ENCODE peak calls at places on chromosomes 6 and 20, in four cellular contexts. One of them, this sample, is unnamed.

GRCh38 chr6:26309731-26310142 is 55.3 kb upstream of the BTN3A2 start:
- DNase-seq in heart left ventricle: no peak
- DNase-seq in prostate gland: no peak
- DNase-seq in sigmoid colon: no peak
- DNase-seq in this sample: no peak

GRCh38 chr20:53870426-53871199 is 199.8 kb downstream of the BCAS1 start:
- DNase-seq in heart left ventricle: no peak
- DNase-seq in prostate gland: no peak
- DNase-seq in sigmoid colon: no peak
- DNase-seq in this sample: no peak

GRCh38 chr20:10487354-10488115 is 52.4 kb downstream of the SLX4IP start:
- DNase-seq in heart left ventricle: no peak
- DNase-seq in prostate gland: no peak
- DNase-seq in sigmoid colon: no peak
- DNase-seq in this sample: no peak

GRCh38 chr6:52726741-52727535 is 36.3 kb downstream of the GSTA2 start:
- DNase-seq in heart left ventricle: no peak
- DNase-seq in prostate gland: no peak
- DNase-seq in sigmoid colon: no peak
- DNase-seq in this sample: no peak

GRCh38 chr6:118697554-118697953 is 46.2 kb upstream of the CEP85L start:
- DNase-seq in heart left ventricle: no peak
- DNase-seq in prostate gland: no peak
- DNase-seq in sigmoid colon: no peak
- DNase-seq in this sample: no peak

GRCh38 chr6:160347259-160348208 is 644 bp upstream of the SLC22A3 start:
- DNase-seq in heart left ventricle: no peak
- DNase-seq in prostate gland: no peak
- DNase-seq in sigmoid colon: no peak
- DNase-seq in this sample: no peak

GRCh38 chr6:131949909-131950766 is 1.0 kb downstream of the CCN2 start:
- DNase-seq in heart left ventricle: peak
- DNase-seq in prostate gland: peak
- DNase-seq in sigmoid colon: peak
- DNase-seq in this sample: peak

GRCh38 chr20:14555676-14556075 is 218.3 kb upstream of the FLRT3 start:
- DNase-seq in heart left ventricle: no peak
- DNase-seq in prostate gland: no peak
- DNase-seq in sigmoid colon: no peak
- DNase-seq in this sample: no peak

GRCh38 chr6:32105433-32105832 is 3.7 kb downstream of the TNXB start:
- DNase-seq in heart left ventricle: no peak
- DNase-seq in prostate gland: no peak
- DNase-seq in sigmoid colon: no peak
- DNase-seq in this sample: no peak

GRCh38 chr6:33160728-33161323 is 31.4 kb downstream of the COL11A2 start:
- DNase-seq in heart left ventricle: no peak
- DNase-seq in prostate gland: peak
- DNase-seq in sigmoid colon: peak
- DNase-seq in this sample: no peak

GRCh38 chr6:106141441-106142237 is 55.5 kb downstream of the PRDM1 start:
- DNase-seq in heart left ventricle: no peak
- DNase-seq in prostate gland: no peak
- DNase-seq in sigmoid colon: no peak
- DNase-seq in this sample: no peak

GRCh38 chr6:20684474-20684873 is 150.2 kb downstream of the CDKAL1 start:
- DNase-seq in heart left ventricle: no peak
- DNase-seq in prostate gland: no peak
- DNase-seq in sigmoid colon: no peak
- DNase-seq in this sample: no peak

GRCh38 chr6:48535569-48535968 is 424.6 kb upstream of the PTCHD4 start:
- DNase-seq in heart left ventricle: no peak
- DNase-seq in prostate gland: no peak
- DNase-seq in sigmoid colon: no peak
- DNase-seq in this sample: no peak

GRCh38 chr6:135170238-135170637 is 10.9 kb upstream of the MYB start:
- DNase-seq in heart left ventricle: no peak
- DNase-seq in prostate gland: no peak
- DNase-seq in sigmoid colon: no peak
- DNase-seq in this sample: no peak

GRCh38 chr20:34834459-34834893 is 9.0 kb upstream of the NCOA6 start:
- DNase-seq in heart left ventricle: no peak
- DNase-seq in prostate gland: no peak
- DNase-seq in sigmoid colon: no peak
- DNase-seq in this sample: no peak

GRCh38 chr6:164478426-164478825 is 831.0 kb downstream of the C6orf118 start:
- DNase-seq in heart left ventricle: no peak
- DNase-seq in prostate gland: no peak
- DNase-seq in sigmoid colon: no peak
- DNase-seq in this sample: no peak

GRCh38 chr20:6692566-6693168 is 74.8 kb upstream of the BMP2 start:
- DNase-seq in heart left ventricle: no peak
- DNase-seq in prostate gland: no peak
- DNase-seq in sigmoid colon: no peak
- DNase-seq in this sample: no peak

GRCh38 chr6:25193147-25193864 is 85.9 kb upstream of the CARMIL1 start:
- DNase-seq in heart left ventricle: peak
- DNase-seq in prostate gland: no peak
- DNase-seq in sigmoid colon: peak
- DNase-seq in this sample: no peak

GRCh38 chr6:155157101-155157500 is 106.7 kb upstream of the CLDN20 start:
- DNase-seq in heart left ventricle: no peak
- DNase-seq in prostate gland: no peak
- DNase-seq in sigmoid colon: no peak
- DNase-seq in this sample: no peak

GRCh38 chr20:40587038-40587437 is 102.0 kb downstream of the MAFB start:
- DNase-seq in heart left ventricle: no peak
- DNase-seq in prostate gland: no peak
- DNase-seq in sigmoid colon: no peak
- DNase-seq in this sample: no peak

GRCh38 chr20:13841206-13841605 is 56.4 kb downstream of the NDUFAF5 start:
- DNase-seq in heart left ventricle: no peak
- DNase-seq in prostate gland: no peak
- DNase-seq in sigmoid colon: no peak
- DNase-seq in this sample: no peak

GRCh38 chr6:136173519-136174507 is 76.3 kb downstream of the MTFR2 start:
- DNase-seq in heart left ventricle: peak
- DNase-seq in prostate gland: no peak
- DNase-seq in sigmoid colon: no peak
- DNase-seq in this sample: no peak

GRCh38 chr20:33676121-33676520 is 1.9 kb upstream of the NECAB3 start:
- DNase-seq in heart left ventricle: no peak
- DNase-seq in prostate gland: no peak
- DNase-seq in sigmoid colon: peak
- DNase-seq in this sample: no peak

GRCh38 chr20:58649288-58650180 is 1.5 kb upstream of the STX16 start:
- DNase-seq in heart left ventricle: no peak
- DNase-seq in prostate gland: no peak
- DNase-seq in sigmoid colon: peak
- DNase-seq in this sample: no peak

GRCh38 chr20:58109126-58109880 is 119.2 kb downstream of the ANKRD60 start:
- DNase-seq in heart left ventricle: no peak
- DNase-seq in prostate gland: no peak
- DNase-seq in sigmoid colon: no peak
- DNase-seq in this sample: no peak

GRCh38 chr20:544153-544725 is 649 bp upstream of the CSNK2A1 start:
- DNase-seq in heart left ventricle: no peak
- DNase-seq in prostate gland: no peak
- DNase-seq in sigmoid colon: no peak
- DNase-seq in this sample: no peak

GRCh38 chr20:18138639-18139583 is 1.2 kb downstream of the KAT14 start:
- DNase-seq in heart left ventricle: no peak
- DNase-seq in prostate gland: no peak
- DNase-seq in sigmoid colon: no peak
- DNase-seq in this sample: no peak

GRCh38 chr20:51116765-51117686 is 94.1 kb upstream of the KCNG1 start:
- DNase-seq in heart left ventricle: no peak
- DNase-seq in prostate gland: no peak
- DNase-seq in sigmoid colon: no peak
- DNase-seq in this sample: no peak

GRCh38 chr6:30364591-30364990 is 19.6 kb downstream of the RPP21 start:
- DNase-seq in heart left ventricle: no peak
- DNase-seq in prostate gland: no peak
- DNase-seq in sigmoid colon: no peak
- DNase-seq in this sample: no peak

GRCh38 chr6:36285187-36285612 is 15.3 kb downstream of the PNPLA1 start:
- DNase-seq in heart left ventricle: no peak
- DNase-seq in prostate gland: no peak
- DNase-seq in sigmoid colon: no peak
- DNase-seq in this sample: no peak

GRCh38 chr6:73180718-73181619 is 44.3 kb downstream of the KHDC1L start:
- DNase-seq in heart left ventricle: no peak
- DNase-seq in prostate gland: no peak
- DNase-seq in sigmoid colon: no peak
- DNase-seq in this sample: no peak

GRCh38 chr6:11241793-11242201 is 9.3 kb upstream of the NEDD9 start:
- DNase-seq in heart left ventricle: peak
- DNase-seq in prostate gland: no peak
- DNase-seq in sigmoid colon: peak
- DNase-seq in this sample: no peak

GRCh38 chr6:139597781-139598368 is 223.4 kb upstream of the CITED2 start:
- DNase-seq in heart left ventricle: peak
- DNase-seq in prostate gland: peak
- DNase-seq in sigmoid colon: peak
- DNase-seq in this sample: peak

GRCh38 chr20:19976595-19977372 is 40.4 kb upstream of the NAA20 start:
- DNase-seq in heart left ventricle: peak
- DNase-seq in prostate gland: peak
- DNase-seq in sigmoid colon: peak
- DNase-seq in this sample: peak

GRCh38 chr6:146355521-146356100 is 188.0 kb upstream of the RAB32 start:
- DNase-seq in heart left ventricle: no peak
- DNase-seq in prostate gland: no peak
- DNase-seq in sigmoid colon: no peak
- DNase-seq in this sample: no peak

GRCh38 chr20:52219441-52219840 is 27.9 kb upstream of the ZFP64 start:
- DNase-seq in heart left ventricle: no peak
- DNase-seq in prostate gland: no peak
- DNase-seq in sigmoid colon: no peak
- DNase-seq in this sample: no peak

GRCh38 chr6:142411145-142411544 is 109.3 kb downstream of the ADGRG6 start:
- DNase-seq in heart left ventricle: no peak
- DNase-seq in prostate gland: no peak
- DNase-seq in sigmoid colon: no peak
- DNase-seq in this sample: no peak

GRCh38 chr6:142416179-142416578 is 114.4 kb downstream of the ADGRG6 start:
- DNase-seq in heart left ventricle: no peak
- DNase-seq in prostate gland: no peak
- DNase-seq in sigmoid colon: no peak
- DNase-seq in this sample: no peak

GRCh38 chr6:142412241-142412640 is 110.4 kb downstream of the ADGRG6 start:
- DNase-seq in heart left ventricle: no peak
- DNase-seq in prostate gland: no peak
- DNase-seq in sigmoid colon: no peak
- DNase-seq in this sample: no peak

GRCh38 chr6:142414462-142414861 is 112.7 kb downstream of the ADGRG6 start:
- DNase-seq in heart left ventricle: no peak
- DNase-seq in prostate gland: no peak
- DNase-seq in sigmoid colon: no peak
- DNase-seq in this sample: no peak

GRCh38 chr6:142413111-142413510 is 111.3 kb downstream of the ADGRG6 start:
- DNase-seq in heart left ventricle: no peak
- DNase-seq in prostate gland: no peak
- DNase-seq in sigmoid colon: no peak
- DNase-seq in this sample: no peak
- H3K4me3 ChIP-seq in heart left ventricle: no peak
- H3K4me3 ChIP-seq in prostate gland: no peak
- H3K4me3 ChIP-seq in sigmoid colon: no peak
- H3K4me3 ChIP-seq in this sample: no peak

GRCh38 chr6:85672623-85673022 is 29.9 kb upstream of the SYNCRIP start:
- DNase-seq in heart left ventricle: no peak
- DNase-seq in prostate gland: no peak
- DNase-seq in sigmoid colon: no peak
- DNase-seq in this sample: no peak

GRCh38 chr6:85672050-85672449 is 29.4 kb upstream of the SYNCRIP start:
- DNase-seq in heart left ventricle: no peak
- DNase-seq in prostate gland: no peak
- DNase-seq in sigmoid colon: no peak
- DNase-seq in this sample: no peak

GRCh38 chr6:85670573-85670972 is 27.9 kb upstream of the SYNCRIP start:
- DNase-seq in heart left ventricle: no peak
- DNase-seq in prostate gland: no peak
- DNase-seq in sigmoid colon: no peak
- DNase-seq in this sample: no peak

GRCh38 chr6:85673198-85674139 is 30.8 kb upstream of the SYNCRIP start:
- DNase-seq in heart left ventricle: no peak
- DNase-seq in prostate gland: no peak
- DNase-seq in sigmoid colon: no peak
- DNase-seq in this sample: no peak

GRCh38 chr6:85669735-85670194 is 27.1 kb upstream of the SYNCRIP start:
- DNase-seq in heart left ventricle: no peak
- DNase-seq in prostate gland: no peak
- DNase-seq in sigmoid colon: no peak
- DNase-seq in this sample: no peak
- TF ChIP-seq POLR2A in heart left ventricle: no peak
- TF ChIP-seq POLR2A in prostate gland: no peak
- TF ChIP-seq POLR2A in sigmoid colon: no peak
- TF ChIP-seq POLR2A in this sample: no peak

DNA sequence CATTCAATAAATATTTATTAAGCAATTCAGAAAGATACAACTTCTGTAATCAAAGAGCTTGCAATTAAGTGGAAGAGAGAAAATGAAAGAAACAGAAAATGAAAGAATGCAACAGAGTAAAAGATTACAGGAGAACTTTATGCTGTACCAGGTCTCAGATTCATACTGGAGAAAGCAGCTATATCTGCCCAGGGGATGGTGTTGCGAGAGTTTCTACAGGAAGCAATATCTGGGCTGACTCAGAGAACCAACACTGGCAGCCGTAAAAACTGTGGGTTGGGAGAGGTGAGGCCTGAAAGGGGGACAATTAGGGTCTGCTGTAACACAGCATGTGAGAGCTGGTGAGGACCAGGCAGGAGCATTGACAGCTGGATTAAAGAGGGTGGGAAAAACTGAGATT is 256.7 kb upstream of the TCF21 start:
- DNase-seq in heart left ventricle: no peak
- DNase-seq in prostate gland: no peak
- DNase-seq in sigmoid colon: no peak
- DNase-seq in this sample: no peak
- H3K27ac ChIP-seq in heart left ventricle: no peak
- H3K27ac ChIP-seq in prostate gland: no peak
- H3K27ac ChIP-seq in sigmoid colon: no peak
- H3K27ac ChIP-seq in this sample: no peak

GRCh38 chr6:85344996-85345395 is 104.9 kb upstream of the NT5E start:
- DNase-seq in heart left ventricle: no peak
- DNase-seq in prostate gland: no peak
- DNase-seq in sigmoid colon: no peak
- DNase-seq in this sample: no peak

GRCh38 chr6:85347787-85348186 is 102.1 kb upstream of the NT5E start:
- DNase-seq in heart left ventricle: no peak
- DNase-seq in prostate gland: no peak
- DNase-seq in sigmoid colon: no peak
- DNase-seq in this sample: no peak

GRCh38 chr6:85348643-85349042 is 101.2 kb upstream of the NT5E start:
- DNase-seq in heart left ventricle: no peak
- DNase-seq in prostate gland: no peak
- DNase-seq in sigmoid colon: no peak
- DNase-seq in this sample: no peak

GRCh38 chr6:85343428-85343827 is 106.5 kb upstream of the NT5E start:
- DNase-seq in heart left ventricle: no peak
- DNase-seq in prostate gland: no peak
- DNase-seq in sigmoid colon: no peak
- DNase-seq in this sample: no peak

GRCh38 chr6:85346196-85346595 is 103.7 kb upstream of the NT5E start:
- DNase-seq in heart left ventricle: no peak
- DNase-seq in prostate gland: no peak
- DNase-seq in sigmoid colon: no peak
- DNase-seq in this sample: no peak
- H3K4me3 ChIP-seq in heart left ventricle: no peak
- H3K4me3 ChIP-seq in prostate gland: no peak
- H3K4me3 ChIP-seq in sigmoid colon: no peak
- H3K4me3 ChIP-seq in this sample: no peak

This sample was measured in gastrocnemius medialis.